ENCODE peak calls at places on chromosome 21, in seven cellular contexts. One of them, this sample, is unnamed.

GRCh38 chr21:17925900-17926299 is 106.7 kb upstream of the C21orf91 start:
- DNase-seq in T follicular helper cell: no peak
- DNase-seq in NCI-H1417: peak
- DNase-seq in adipocyte: peak
- DNase-seq in caudate nucleus: no peak
- DNase-seq in HT-29: peak
- DNase-seq in NCI-H1092: peak
- DNase-seq in this sample: no peak

GRCh38 chr21:16965424-16965823 is 547.4 kb upstream of the CXADR start:
- DNase-seq in T follicular helper cell: no peak
- DNase-seq in NCI-H1417: no peak
- DNase-seq in adipocyte: no peak
- DNase-seq in caudate nucleus: no peak
- DNase-seq in HT-29: no peak
- DNase-seq in NCI-H1092: no peak
- DNase-seq in this sample: no peak

GRCh38 chr21:44940116-44940631 is 345 bp downstream of the SLX9 start:
- DNase-seq in T follicular helper cell: no peak
- DNase-seq in NCI-H1417: peak
- DNase-seq in adipocyte: peak
- DNase-seq in caudate nucleus: no peak
- DNase-seq in HT-29: no peak
- DNase-seq in NCI-H1092: no peak
- DNase-seq in this sample: peak

GRCh38 chr21:14070049-14070893 is 140.5 kb downstream of the LIPI start:
- DNase-seq in T follicular helper cell: no peak
- DNase-seq in NCI-H1417: no peak
- DNase-seq in adipocyte: no peak
- DNase-seq in caudate nucleus: no peak
- DNase-seq in HT-29: peak
- DNase-seq in NCI-H1092: no peak
- DNase-seq in this sample: no peak

GRCh38 chr21:45522986-45523385 is 19.3 kb downstream of the SLC19A1 start:
- DNase-seq in T follicular helper cell: no peak
- DNase-seq in NCI-H1417: no peak
- DNase-seq in adipocyte: no peak
- DNase-seq in caudate nucleus: no peak
- DNase-seq in HT-29: no peak
- DNase-seq in NCI-H1092: no peak
- DNase-seq in this sample: no peak

GRCh38 chr21:30268608-30269197 is 14.0 kb downstream of the KRTAP24-1 start:
- DNase-seq in T follicular helper cell: no peak
- DNase-seq in NCI-H1417: peak
- DNase-seq in adipocyte: no peak
- DNase-seq in caudate nucleus: no peak
- DNase-seq in HT-29: no peak
- DNase-seq in NCI-H1092: no peak
- DNase-seq in this sample: no peak

GRCh38 chr21:28714795-28715464 is 277.7 kb downstream of the LTN1 start:
- DNase-seq in T follicular helper cell: no peak
- DNase-seq in NCI-H1417: peak
- DNase-seq in adipocyte: no peak
- DNase-seq in caudate nucleus: no peak
- DNase-seq in HT-29: no peak
- DNase-seq in NCI-H1092: no peak
- DNase-seq in this sample: peak

GRCh38 chr21:31570824-31571425 is 88.6 kb upstream of the SOD1 start:
- DNase-seq in T follicular helper cell: no peak
- DNase-seq in NCI-H1417: no peak
- DNase-seq in adipocyte: no peak
- DNase-seq in caudate nucleus: no peak
- DNase-seq in HT-29: no peak
- DNase-seq in NCI-H1092: no peak
- DNase-seq in this sample: no peak

GRCh38 chr21:36743446-36743845 is 44.5 kb downstream of the SIM2 start:
- DNase-seq in T follicular helper cell: no peak
- DNase-seq in NCI-H1417: no peak
- DNase-seq in adipocyte: no peak
- DNase-seq in caudate nucleus: no peak
- DNase-seq in HT-29: no peak
- DNase-seq in NCI-H1092: no peak
- DNase-seq in this sample: no peak

GRCh38 chr21:45508607-45509565 is 33.4 kb downstream of the SLC19A1 start:
- DNase-seq in T follicular helper cell: no peak
- DNase-seq in NCI-H1417: no peak
- DNase-seq in adipocyte: no peak
- DNase-seq in caudate nucleus: no peak
- DNase-seq in HT-29: no peak
- DNase-seq in NCI-H1092: no peak
- DNase-seq in this sample: no peak

GRCh38 chr21:42939581-42940413 is 14.4 kb upstream of the ERVH48-1 start:
- DNase-seq in T follicular helper cell: no peak
- DNase-seq in NCI-H1417: no peak
- DNase-seq in adipocyte: peak
- DNase-seq in caudate nucleus: peak
- DNase-seq in HT-29: peak
- DNase-seq in NCI-H1092: no peak
- DNase-seq in this sample: peak

GRCh38 chr21:36129219-36129618 is 5.7 kb upstream of the CBR3 start:
- DNase-seq in T follicular helper cell: no peak
- DNase-seq in NCI-H1417: no peak
- DNase-seq in adipocyte: no peak
- DNase-seq in caudate nucleus: peak
- DNase-seq in HT-29: no peak
- DNase-seq in NCI-H1092: no peak
- DNase-seq in this sample: no peak

GRCh38 chr21:26550357-26550756 is 22.7 kb downstream of the CYYR1 start:
- DNase-seq in T follicular helper cell: no peak
- DNase-seq in NCI-H1417: no peak
- DNase-seq in adipocyte: peak
- DNase-seq in caudate nucleus: no peak
- DNase-seq in HT-29: no peak
- DNase-seq in NCI-H1092: no peak
- DNase-seq in this sample: no peak

GRCh38 chr21:27298465-27298864 is 331.6 kb upstream of the ADAMTS5 start:
- DNase-seq in T follicular helper cell: no peak
- DNase-seq in NCI-H1417: peak
- DNase-seq in adipocyte: no peak
- DNase-seq in caudate nucleus: no peak
- DNase-seq in HT-29: no peak
- DNase-seq in NCI-H1092: no peak
- DNase-seq in this sample: no peak

GRCh38 chr21:40335689-40336088 is 468.5 kb downstream of the PCP4 start:
- DNase-seq in T follicular helper cell: no peak
- DNase-seq in NCI-H1417: peak
- DNase-seq in adipocyte: no peak
- DNase-seq in caudate nucleus: no peak
- DNase-seq in HT-29: no peak
- DNase-seq in NCI-H1092: peak
- DNase-seq in this sample: no peak

GRCh38 chr21:32406405-32406804 is 6.1 kb upstream of the EVA1C start:
- DNase-seq in T follicular helper cell: no peak
- DNase-seq in NCI-H1417: no peak
- DNase-seq in adipocyte: no peak
- DNase-seq in caudate nucleus: no peak
- DNase-seq in HT-29: peak
- DNase-seq in NCI-H1092: no peak
- DNase-seq in this sample: peak

GRCh38 chr21:37751268-37751975 is 164.8 kb downstream of the KCNJ6 start:
- DNase-seq in T follicular helper cell: no peak
- DNase-seq in NCI-H1417: no peak
- DNase-seq in adipocyte: peak
- DNase-seq in caudate nucleus: no peak
- DNase-seq in HT-29: no peak
- DNase-seq in NCI-H1092: no peak
- DNase-seq in this sample: no peak

GRCh38 chr21:34811368-34811767 is 142.6 kb downstream of the CLIC6 start:
- DNase-seq in T follicular helper cell: no peak
- DNase-seq in NCI-H1417: no peak
- DNase-seq in adipocyte: no peak
- DNase-seq in caudate nucleus: no peak
- DNase-seq in HT-29: no peak
- DNase-seq in NCI-H1092: no peak
- DNase-seq in this sample: no peak

GRCh38 chr21:29170935-29171334 is 40.5 kb downstream of the MAP3K7CL start:
- DNase-seq in T follicular helper cell: no peak
- DNase-seq in NCI-H1417: no peak
- DNase-seq in adipocyte: no peak
- DNase-seq in caudate nucleus: no peak
- DNase-seq in HT-29: no peak
- DNase-seq in NCI-H1092: no peak
- DNase-seq in this sample: no peak

GRCh38 chr21:44766818-44767354 is 34.7 kb downstream of the UBE2G2 start:
- DNase-seq in T follicular helper cell: no peak
- DNase-seq in NCI-H1417: no peak
- DNase-seq in adipocyte: no peak
- DNase-seq in caudate nucleus: no peak
- DNase-seq in HT-29: no peak
- DNase-seq in NCI-H1092: no peak
- DNase-seq in this sample: no peak

GRCh38 chr21:25385912-25386474 is 221.3 kb downstream of the MRPL39 start:
- DNase-seq in T follicular helper cell: no peak
- DNase-seq in NCI-H1417: peak
- DNase-seq in adipocyte: peak
- DNase-seq in caudate nucleus: no peak
- DNase-seq in HT-29: peak
- DNase-seq in NCI-H1092: peak
- DNase-seq in this sample: peak

GRCh38 chr21:42234464-42235241 is 15.7 kb downstream of the ABCG1 start:
- DNase-seq in T follicular helper cell: peak
- DNase-seq in NCI-H1417: peak
- DNase-seq in adipocyte: no peak
- DNase-seq in caudate nucleus: peak
- DNase-seq in HT-29: peak
- DNase-seq in NCI-H1092: peak
- DNase-seq in this sample: peak

GRCh38 chr21:42091899-42092508 is 20.9 kb downstream of the UMODL1 start:
- DNase-seq in T follicular helper cell: no peak
- DNase-seq in NCI-H1417: no peak
- DNase-seq in adipocyte: no peak
- DNase-seq in caudate nucleus: no peak
- DNase-seq in HT-29: no peak
- DNase-seq in NCI-H1092: no peak
- DNase-seq in this sample: no peak

GRCh38 chr21:17388226-17388625 is 124.6 kb upstream of the CXADR start:
- DNase-seq in T follicular helper cell: no peak
- DNase-seq in NCI-H1417: peak
- DNase-seq in adipocyte: no peak
- DNase-seq in caudate nucleus: no peak
- DNase-seq in HT-29: no peak
- DNase-seq in NCI-H1092: no peak
- DNase-seq in this sample: no peak

GRCh38 chr21:42311160-42311559 is 4.0 kb downstream of the TFF3 start:
- DNase-seq in T follicular helper cell: no peak
- DNase-seq in NCI-H1417: no peak
- DNase-seq in adipocyte: no peak
- DNase-seq in caudate nucleus: no peak
- DNase-seq in HT-29: no peak
- DNase-seq in NCI-H1092: no peak
- DNase-seq in this sample: no peak

GRCh38 chr21:23574932-23575331 is 2032.3 kb downstream of the MRPL39 start:
- DNase-seq in T follicular helper cell: no peak
- DNase-seq in NCI-H1417: no peak
- DNase-seq in adipocyte: no peak
- DNase-seq in caudate nucleus: no peak
- DNase-seq in HT-29: no peak
- DNase-seq in NCI-H1092: no peak
- DNase-seq in this sample: no peak

GRCh38 chr21:45129231-45129923 is 55.0 kb downstream of the ADARB1 start:
- DNase-seq in T follicular helper cell: no peak
- DNase-seq in NCI-H1417: no peak
- DNase-seq in adipocyte: peak
- DNase-seq in caudate nucleus: no peak
- DNase-seq in HT-29: no peak
- DNase-seq in NCI-H1092: no peak
- DNase-seq in this sample: peak

GRCh38 chr21:26087223-26087918 is 83.2 kb downstream of the APP start:
- DNase-seq in T follicular helper cell: no peak
- DNase-seq in NCI-H1417: peak
- DNase-seq in adipocyte: no peak
- DNase-seq in caudate nucleus: no peak
- DNase-seq in HT-29: no peak
- DNase-seq in NCI-H1092: no peak
- DNase-seq in this sample: no peak

GRCh38 chr21:33951276-33952178 is 35.9 kb upstream of the ATP5PO start:
- DNase-seq in T follicular helper cell: no peak
- DNase-seq in NCI-H1417: no peak
- DNase-seq in adipocyte: peak
- DNase-seq in caudate nucleus: no peak
- DNase-seq in HT-29: no peak
- DNase-seq in NCI-H1092: no peak
- DNase-seq in this sample: no peak

GRCh38 chr21:33080376-33080775 is 10.4 kb downstream of the OLIG1 start:
- DNase-seq in T follicular helper cell: no peak
- DNase-seq in NCI-H1417: no peak
- DNase-seq in adipocyte: no peak
- DNase-seq in caudate nucleus: no peak
- DNase-seq in HT-29: no peak
- DNase-seq in NCI-H1092: no peak
- DNase-seq in this sample: no peak

GRCh38 chr21:41765393-41765950 is 1.4 kb downstream of the RIPK4 start:
- DNase-seq in T follicular helper cell: no peak
- DNase-seq in NCI-H1417: peak
- DNase-seq in adipocyte: no peak
- DNase-seq in caudate nucleus: no peak
- DNase-seq in HT-29: peak
- DNase-seq in NCI-H1092: no peak
- DNase-seq in this sample: no peak

GRCh38 chr21:41662761-41663160 is 104.1 kb downstream of the RIPK4 start:
- DNase-seq in T follicular helper cell: no peak
- DNase-seq in NCI-H1417: no peak
- DNase-seq in adipocyte: no peak
- DNase-seq in caudate nucleus: no peak
- DNase-seq in HT-29: no peak
- DNase-seq in NCI-H1092: no peak
- DNase-seq in this sample: no peak

GRCh38 chr21:25563399-25564116 is 43.7 kb downstream of the MRPL39 start:
- DNase-seq in T follicular helper cell: no peak
- DNase-seq in NCI-H1417: no peak
- DNase-seq in adipocyte: no peak
- DNase-seq in caudate nucleus: no peak
- DNase-seq in HT-29: no peak
- DNase-seq in NCI-H1092: no peak
- DNase-seq in this sample: no peak

GRCh38 chr21:45767071-45768006 is 123.8 kb downstream of the PCBP3 start:
- DNase-seq in T follicular helper cell: peak
- DNase-seq in NCI-H1417: no peak
- DNase-seq in adipocyte: peak
- DNase-seq in caudate nucleus: no peak
- DNase-seq in HT-29: no peak
- DNase-seq in NCI-H1092: no peak
- DNase-seq in this sample: no peak

GRCh38 chr21:34073749-34074282 is 438 bp downstream of the MRPS6 start:
- DNase-seq in T follicular helper cell: peak
- DNase-seq in NCI-H1417: peak
- DNase-seq in adipocyte: peak
- DNase-seq in caudate nucleus: no peak
- DNase-seq in HT-29: no peak
- DNase-seq in NCI-H1092: no peak
- DNase-seq in this sample: no peak

GRCh38 chr21:43851593-43851992 is 13.4 kb upstream of the AGPAT3 start:
- DNase-seq in T follicular helper cell: no peak
- DNase-seq in NCI-H1417: peak
- DNase-seq in adipocyte: no peak
- DNase-seq in caudate nucleus: no peak
- DNase-seq in HT-29: no peak
- DNase-seq in NCI-H1092: no peak
- DNase-seq in this sample: no peak

GRCh38 chr21:25343774-25344545 is 263.3 kb downstream of the MRPL39 start:
- DNase-seq in T follicular helper cell: no peak
- DNase-seq in NCI-H1417: no peak
- DNase-seq in adipocyte: no peak
- DNase-seq in caudate nucleus: no peak
- DNase-seq in HT-29: no peak
- DNase-seq in NCI-H1092: no peak
- DNase-seq in this sample: no peak

GRCh38 chr21:31354122-31354521 is 10.1 kb upstream of the TIAM1 start:
- DNase-seq in T follicular helper cell: no peak
- DNase-seq in NCI-H1417: no peak
- DNase-seq in adipocyte: no peak
- DNase-seq in caudate nucleus: no peak
- DNase-seq in HT-29: no peak
- DNase-seq in NCI-H1092: no peak
- DNase-seq in this sample: peak